ENCODE peak calls at places on chromosomes 2 and 18, in five cellular contexts. D, J, U, L and H are unnamed samples.

GRCh38 chr2:16649353-16650286 is 16.0 kb downstream of the CYRIA start:
- DNase-seq in D (no peak), J (no peak), U (no peak), L (no peak), H (no peak)

GRCh38 chr2:119525574-119525973 is 1.3 kb upstream of the SCTR start:
- DNase-seq in D (no peak), J (no peak), U (no peak), L (no peak), H (no peak)

GRCh38 chr2:9618410-9618809 is 12.4 kb downstream of the YWHAQ start:
- DNase-seq in D (no peak), J (no peak), U (no peak), L (peak; percentile 27), H (no peak)

GRCh38 chr2:189837336-189837735 is 53.1 kb downstream of the PMS1 start:
- DNase-seq in D (no peak), J (no peak), U (no peak), L (no peak), H (no peak)

GRCh38 chr2:224366269-224366668 is 35.6 kb downstream of the FAM124B start:
- DNase-seq in D (no peak), J (no peak), U (no peak), L (no peak), H (no peak)

GRCh38 chr2:77571545-77571944 is 49.4 kb upstream of the LRRTM4 start:
- DNase-seq in D (no peak), J (no peak), U (no peak), L (no peak), H (no peak)

GRCh38 chr2:64766841-64767669 is 113.3 kb upstream of the SERTAD2 start:
- DNase-seq in D (no peak), J (peak; percentile 53), U (peak; percentile 18), L (peak; percentile 78), H (peak; percentile 82)

GRCh38 chr2:170314744-170315447 is 136.9 kb downstream of the MYO3B start:
- DNase-seq in D (no peak), J (no peak), U (no peak), L (no peak), H (no peak)

GRCh38 chr2:42086500-42086953 is 38.7 kb downstream of the PKDCC start:
- DNase-seq in D (peak; percentile 85), J (peak; percentile 70), U (peak; percentile 74), L (peak; percentile 55), H (peak; percentile 85)

GRCh38 chr18:72867721-72868665 is at the start of gene NETO1:
- DNase-seq in D (peak; percentile 72), J (no peak), U (peak; percentile 69), L (no peak), H (no peak)

GRCh38 chr2:135819211-135819610 is 17.8 kb downstream of the LCT start:
- DNase-seq in D (peak; percentile 71), J (peak; percentile 50), U (peak; percentile 32), L (no peak), H (no peak)

GRCh38 chr2:145350011-145350410 is 830.1 kb upstream of the ZEB2 start:
- DNase-seq in D (no peak), J (peak; percentile 81), U (no peak), L (no peak), H (no peak)

GRCh38 chr18:5066380-5066977 is 130.6 kb downstream of the AKAIN1 start:
- DNase-seq in D (peak; percentile 80), J (no peak), U (peak; percentile 51), L (no peak), H (peak; percentile 78)

GRCh38 chr2:182406221-182406620 is 20.6 kb downstream of the PDE1A start:
- DNase-seq in D (no peak), J (peak; percentile 38), U (no peak), L (no peak), H (no peak)

GRCh38 chr18:13987956-13988355 is 72.6 kb upstream of the MC2R start:
- DNase-seq in D (no peak), J (no peak), U (no peak), L (no peak), H (no peak)

GRCh38 chr18:71809711-71810110 is 734.4 kb downstream of the CBLN2 start:
- DNase-seq in D (no peak), J (no peak), U (no peak), L (no peak), H (no peak)

GRCh38 chr2:188811522-188811921 is 162.7 kb upstream of the COL3A1 start:
- DNase-seq in D (no peak), J (peak; percentile 81), U (no peak), L (no peak), H (no peak)

GRCh38 chr2:71807969-71808451 is 339.7 kb downstream of the CYP26B1 start:
- DNase-seq in D (no peak), J (no peak), U (no peak), L (no peak), H (no peak)

GRCh38 chr2:234305846-234306245 is 191.0 kb downstream of the ARL4C start:
- DNase-seq in D (no peak), J (peak; percentile 41), U (no peak), L (no peak), H (no peak)

GRCh38 chr2:77512521-77512920 is 9.7 kb downstream of the LRRTM4 start:
- DNase-seq in D (no peak), J (no peak), U (no peak), L (no peak), H (peak; percentile 22)

GRCh38 chr2:234792566-234792965 is 159.3 kb upstream of the SH3BP4 start:
- DNase-seq in D (peak; percentile 44), J (no peak), U (peak; percentile 70), L (no peak), H (no peak)

DNA sequence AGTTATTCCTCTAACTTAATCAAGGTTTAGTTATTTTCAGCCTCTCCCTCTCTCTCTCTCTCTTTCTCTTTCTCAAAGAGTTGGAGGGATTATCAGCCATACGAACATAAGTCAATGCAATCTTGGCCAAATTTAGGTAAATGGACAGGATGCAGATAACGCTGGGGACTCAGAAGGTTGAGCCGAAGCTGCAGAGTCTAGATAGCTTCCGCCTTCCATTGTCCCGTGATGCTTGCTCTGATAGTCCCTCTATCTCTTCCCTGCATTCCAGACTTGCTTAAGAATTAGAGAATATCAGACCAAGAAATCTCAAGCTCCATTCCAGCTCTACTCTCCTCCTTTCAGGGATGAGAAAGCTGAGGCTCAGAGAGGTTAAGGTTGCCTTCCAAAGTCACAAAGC is 502.8 kb upstream of the TNP1 start:
- DNase-seq in D (no peak), J (no peak), U (no peak), L (no peak), H (no peak)
- H3K4me1 ChIP-seq in D (no peaks in the 10 kb centered on the region), J (peaks cover 42% of the 10 kb centered on the region), U (peaks cover 26% of the 10 kb centered on the region), L (no peaks in the 10 kb centered on the region), H (no peaks in the 10 kb centered on the region)

GRCh38 chr2:428591-428990 is 140.7 kb upstream of the ALKAL2 start:
- DNase-seq in D (no peak), J (no peak), U (no peak), L (no peak), H (no peak)

GRCh38 chr2:422676-423435 is 135.0 kb upstream of the ALKAL2 start:
- DNase-seq in D (no peak), J (no peak), U (no peak), L (no peak), H (no peak)

GRCh38 chr2:424306-425172 is 136.6 kb upstream of the ALKAL2 start:
- DNase-seq in D (no peak), J (no peak), U (no peak), L (no peak), H (no peak)

GRCh38 chr2:423479-423878 is 135.6 kb upstream of the ALKAL2 start:
- DNase-seq in D (no peak), J (no peak), U (no peak), L (no peak), H (no peak)

GRCh38 chr2:425947-426346 is 138.1 kb upstream of the ALKAL2 start:
- DNase-seq in D (no peak), J (no peak), U (no peak), L (no peak), H (no peak)
- H3K4me3 ChIP-seq in D (no peak overlapping the region), J (no peak overlapping the region), U (no peak overlapping the region), L (no peak overlapping the region), H (no peak overlapping the region)

DNA sequence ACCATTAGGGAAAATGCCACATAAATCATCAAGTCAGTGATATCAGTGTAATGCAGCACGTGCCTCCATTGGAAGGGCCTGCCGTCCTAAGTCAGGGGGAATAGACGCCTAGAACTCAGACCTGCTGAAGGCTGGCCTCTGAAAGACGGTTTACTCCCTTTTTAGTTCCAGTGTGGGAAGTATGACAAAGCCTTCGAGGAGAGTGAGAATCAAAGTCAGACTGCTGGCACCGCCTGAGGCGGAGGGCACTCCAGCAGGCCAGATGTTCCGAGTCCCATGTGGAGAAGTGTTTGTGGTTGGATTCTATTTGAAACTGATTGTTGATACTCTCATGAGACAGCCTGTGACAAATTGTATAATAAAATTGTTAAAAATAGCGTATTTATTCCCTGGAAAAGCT is 196.6 kb downstream of the MYO1B start:
- DNase-seq in D (no peak), J (peak; percentile 27), U (no peak), L (no peak), H (no peak)
- H4K20me1 ChIP-seq in D (no peaks in the 10 kb centered on the region), J (no peaks in the 10 kb centered on the region), U (no peaks in the 10 kb centered on the region), L (no peaks in the 10 kb centered on the region), H (no peaks in the 10 kb centered on the region)

DNA sequence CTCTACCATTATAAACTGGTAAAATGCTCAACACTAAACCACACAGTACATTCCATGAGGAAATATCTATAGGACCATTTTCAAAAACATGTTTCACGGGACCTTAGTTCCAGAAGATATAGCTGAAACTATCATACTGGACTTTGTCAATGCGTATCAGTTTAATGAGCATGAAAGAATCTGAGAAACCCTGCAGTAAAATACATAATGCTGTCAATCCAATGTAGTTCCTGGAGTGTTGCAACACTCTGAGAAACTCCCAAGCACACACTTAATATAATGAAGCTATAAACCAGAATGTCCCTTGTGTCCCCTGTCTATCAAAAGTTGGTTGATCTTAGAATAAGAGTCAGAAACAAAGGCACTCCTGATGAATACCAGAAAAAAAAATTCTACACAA is 16.2 kb downstream of the IWS1 start:
- DNase-seq in D (no peak), J (no peak), U (no peak), L (no peak), H (no peak)
- H3K4me1 ChIP-seq in D (peaks cover 28% of the 10 kb centered on the region), J (peaks cover 10% of the 10 kb centered on the region), U (no peaks in the 10 kb centered on the region), L (no peaks in the 10 kb centered on the region), H (peaks cover 46% of the 10 kb centered on the region)

GRCh38 chr18:59269563-59270214 is 3.6 kb downstream of the RAX start:
- DNase-seq in D (no peak), J (no peak), U (no peak), L (no peak), H (no peak)
- H3K4me3 ChIP-seq in D (peak overlapping the region; percentile 69), J (no peak overlapping the region), U (peak overlapping the region; percentile 78), L (peak overlapping the region; percentile 36), H (no peak overlapping the region)